ENCODE peak calls at places on chromosomes 7 and 10, in four cellular contexts. W is psoas muscle, T is BE2C, C is NT2/D1. Q is an unnamed sample. For H3K4me1, the result is how much of the 10 kb centered on the place peaks cover.

GRCh38 chr7:154437238-154437637 is 385.0 kb downstream of the DPP6 start:
- DNase-seq in W (no peak), T (no peak), C (no peak), Q (no peak)

GRCh38 chr10:133461841-133462240 is 8.1 kb downstream of the SCART1 start:
- DNase-seq in W (no peak), T (no peak), C (no peak), Q (no peak)

GRCh38 chr10:74244097-74244685 is 93.2 kb downstream of the ADK start:
- DNase-seq in W (no peak), T (peak), C (peak), Q (peak)

GRCh38 chr10:124706462-124706857 is 37.7 kb downstream of the FAM53B start:
- DNase-seq in W (no peak), T (no peak), C (no peak), Q (no peak)

GRCh38 chr7:157684157-157684595 is 347.4 kb downstream of the DNAJB6 start:
- DNase-seq in W (no peak), T (no peak), C (peak), Q (no peak)

GRCh38 chr7:7051221-7051877 is 131.0 kb upstream of the C1GALT1 start:
- DNase-seq in W (no peak), T (no peak), C (no peak), Q (no peak)

GRCh38 chr7:77757589-77757988 is 40.6 kb downstream of the TMEM60 start:
- DNase-seq in W (no peak), T (no peak), C (no peak), Q (no peak)

GRCh38 chr7:24715661-24716479 is 41.4 kb downstream of the GSDME start:
- DNase-seq in W (no peak), T (peak), C (peak), Q (no peak)

GRCh38 chr7:6448943-6449543 is 1.3 kb upstream of the DAGLB start:
- DNase-seq in W (no peak), T (no peak), C (no peak), Q (no peak)

GRCh38 chr10:101848894-101849351 is 5.3 kb upstream of the KCNIP2 start:
- DNase-seq in W (no peak), T (no peak), C (no peak), Q (no peak)

GRCh38 chr7:131057015-131057518 is 270.6 kb upstream of the MKLN1 start:
- DNase-seq in W (no peak), T (no peak), C (no peak), Q (peak)

GRCh38 chr7:137390076-137390475 is 46.5 kb upstream of the PTN start:
- DNase-seq in W (no peak), T (no peak), C (no peak), Q (no peak)

GRCh38 chr10:99917963-99918825 is 91.6 kb downstream of the DNMBP start:
- DNase-seq in W (peak), T (peak), C (peak), Q (no peak)

GRCh38 chr7:143405671-143406352 is 2.8 kb downstream of the EPHA1 start:
- DNase-seq in W (no peak), T (no peak), C (peak), Q (no peak)

GRCh38 chr7:18874875-18875274 is 242.6 kb downstream of the TWIST1 start:
- DNase-seq in W (no peak), T (no peak), C (no peak), Q (no peak)

GRCh38 chr7:45185028-45185863 is 27.7 kb downstream of the RAMP3 start:
- DNase-seq in W (no peak), T (no peak), C (no peak), Q (no peak)

GRCh38 chr10:4894335-4894734 is 68.3 kb downstream of the AKR1E2 start:
- DNase-seq in W (no peak), T (no peak), C (no peak), Q (no peak)

GRCh38 chr7:47568569-47568968 is 13.3 kb downstream of the TNS3 start:
- DNase-seq in W (peak), T (no peak), C (no peak), Q (no peak)

GRCh38 chr10:15325243-15326002 is 45.7 kb downstream of the FAM171A1 start:
- DNase-seq in W (peak), T (no peak), C (no peak), Q (no peak)

GRCh38 chr10:12130237-12130872 is 878 bp downstream of the SEC61A2 start:
- DNase-seq in W (no peak), T (peak), C (peak), Q (peak)

GRCh38 chr7:100119701-100120517 is 475 bp downstream of the CNPY4 start:
- DNase-seq in W (peak), T (peak), C (no peak), Q (peak)

GRCh38 chr7:116588225-116588624 is 63.4 kb downstream of the CAV1 start:
- DNase-seq in W (no peak), T (no peak), C (no peak), Q (no peak)

GRCh38 chr10:84845628-84846261 is 517.4 kb downstream of the CCSER2 start:
- DNase-seq in W (no peak), T (peak), C (no peak), Q (no peak)

GRCh38 chr7:137996386-137996851 is 5.5 kb downstream of the CREB3L2 start:
- DNase-seq in W (peak), T (peak), C (no peak), Q (no peak)

GRCh38 chr7:4216016-4216415 is 466.1 kb upstream of the FOXK1 start:
- DNase-seq in W (no peak), T (no peak), C (no peak), Q (no peak)

GRCh38 chr10:85778074-85778473 is 588.5 kb downstream of the GRID1 start:
- DNase-seq in W (no peak), T (no peak), C (no peak), Q (no peak)

GRCh38 chr10:6035926-6036575 is 26.1 kb downstream of the IL2RA start:
- DNase-seq in W (no peak), T (no peak), C (no peak), Q (no peak)

GRCh38 chr10:126433351-126433750 is 45.1 kb upstream of the ADAM12 start:
- DNase-seq in W (no peak), T (no peak), C (no peak), Q (no peak)

GRCh38 chr10:51371725-51372124 is 297.4 kb downstream of the PRKG1 start:
- DNase-seq in W (no peak), T (no peak), C (no peak), Q (no peak)

DNA sequence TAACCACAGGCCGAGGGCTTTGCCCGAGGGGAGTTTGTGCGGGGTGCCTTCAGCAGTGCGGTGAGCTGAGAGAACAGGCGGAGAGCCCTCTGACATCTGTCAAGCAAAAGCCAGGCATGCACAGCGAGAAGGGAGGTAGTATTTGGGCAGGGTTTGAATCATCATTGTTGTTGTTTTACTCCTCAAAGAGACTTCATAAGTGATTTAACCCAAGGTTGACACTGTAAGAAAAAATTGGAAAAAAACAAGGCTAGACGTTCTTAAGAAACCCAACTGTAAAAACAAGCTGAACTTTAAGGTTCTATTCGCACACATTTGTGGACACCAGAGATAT is 1.3 kb downstream of the ADAM22 start:
- DNase-seq in W (no peak), T (no peak), C (no peak), Q (no peak)
- H3K4me3 ChIP-seq in W (peak), T (peak), C (peak), Q (peak)

DNA sequence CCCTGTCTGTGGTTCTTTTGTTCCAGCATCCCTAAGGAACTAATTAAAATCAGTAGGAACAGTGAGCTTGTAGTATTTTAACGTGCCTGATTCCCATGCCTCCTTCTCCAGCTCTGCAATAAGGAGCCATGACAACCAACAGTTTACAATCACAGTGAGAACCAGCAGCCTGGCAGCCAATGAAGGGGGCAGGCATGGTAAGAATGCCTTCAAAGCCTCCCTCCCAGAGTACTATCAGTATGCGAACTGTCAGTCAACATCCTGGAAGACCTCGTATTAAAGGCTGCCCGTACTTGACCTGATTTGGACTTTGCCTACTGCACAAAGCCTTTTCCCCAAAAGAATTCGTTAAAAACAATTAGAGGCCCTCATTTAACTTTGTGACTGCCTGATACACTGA is 7.7 kb downstream of the ZPBP start:
- DNase-seq in W (no peak), T (no peak), C (peak), Q (no peak)
- H3K4me1 ChIP-seq in W (under half), T (under half), C (under half), Q (under half)

GRCh38 chr7:2350055-2350454 is 4.6 kb upstream of the EIF3B start:
- DNase-seq in W (no peak), T (no peak), C (no peak), Q (no peak)
- H3K4me3 ChIP-seq in W (no peak), T (no peak), C (no peak), Q (no peak)

GRCh38 chr10:31345886-31346285 is 26.9 kb downstream of the ZEB1 start:
- DNase-seq in W (no peak), T (no peak), C (no peak), Q (no peak)

GRCh38 chr10:31346953-31347352 is 27.9 kb downstream of the ZEB1 start:
- DNase-seq in W (no peak), T (no peak), C (no peak), Q (no peak)

GRCh38 chr10:31350891-31351290 is 31.9 kb downstream of the ZEB1 start:
- DNase-seq in W (no peak), T (no peak), C (peak), Q (no peak)

GRCh38 chr10:31343551-31343950 is 24.5 kb downstream of the ZEB1 start:
- DNase-seq in W (no peak), T (no peak), C (no peak), Q (no peak)

DNA sequence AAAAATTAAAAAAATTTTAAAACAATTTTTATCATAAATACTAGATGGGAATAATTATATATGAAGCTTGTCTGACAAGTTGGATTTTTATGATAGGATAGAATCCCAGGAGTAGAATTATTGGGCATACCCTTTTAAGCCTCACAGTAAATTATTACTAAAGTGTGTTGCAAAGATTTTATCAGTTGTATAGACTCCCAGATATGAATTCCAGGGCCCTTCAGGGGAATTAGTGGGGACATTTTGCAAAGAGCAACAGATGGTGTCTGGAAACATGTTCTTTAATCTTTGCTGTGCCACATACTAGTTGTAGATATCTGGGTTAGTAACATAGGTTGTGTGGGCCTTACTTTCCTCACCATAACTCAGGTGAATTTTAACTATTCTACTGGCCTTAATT is 28.7 kb downstream of the ZEB1 start:
- DNase-seq in W (no peak), T (no peak), C (no peak), Q (no peak)
- H3K4me1 ChIP-seq in W (half or more), T (under half), C (under half), Q (half or more)

GRCh38 chr10:79124066-79124465 is 55.3 kb downstream of the ZMIZ1 start:
- DNase-seq in W (no peak), T (no peak), C (no peak), Q (no peak)
- H3K4me3 ChIP-seq in W (no peak), T (no peak), C (no peak), Q (no peak)

DNA sequence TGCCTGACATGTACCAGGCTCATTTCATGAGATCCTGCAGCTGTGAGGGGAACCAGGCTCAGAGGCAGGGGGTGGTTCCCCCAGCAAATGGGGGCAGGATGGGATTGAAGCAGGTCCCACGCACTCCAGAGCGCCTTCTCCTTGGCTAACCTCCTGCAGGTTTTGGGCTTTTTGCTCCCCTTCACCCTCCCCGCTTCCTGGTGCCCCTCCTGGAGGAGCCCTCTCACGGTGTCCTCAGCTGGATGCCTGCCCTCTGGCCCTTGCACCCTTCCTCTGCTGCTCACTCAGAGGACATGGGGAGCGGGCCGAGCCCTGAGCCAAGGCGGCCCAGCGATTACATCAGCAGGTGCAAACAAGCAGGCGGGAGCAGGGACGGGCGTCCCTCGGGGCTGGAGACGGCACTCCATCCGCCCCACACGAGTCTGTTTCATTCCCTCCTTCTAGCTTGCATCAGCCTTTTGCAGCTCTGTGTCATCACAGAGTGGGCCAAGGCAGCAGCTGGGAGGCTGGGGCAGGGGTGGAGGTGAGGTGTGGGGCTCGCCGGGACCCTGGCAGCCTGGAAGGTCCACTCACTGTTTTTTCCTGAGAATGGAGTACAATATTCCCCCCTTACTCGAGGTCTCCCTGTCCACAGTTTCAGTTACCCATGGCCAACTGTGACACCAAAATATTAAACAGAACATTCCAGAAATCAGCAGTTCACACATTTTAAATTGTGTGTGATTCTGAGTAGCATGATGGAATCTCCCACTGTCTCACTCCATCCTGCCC is 52.7 kb upstream of the SLC29A3 start:
- DNase-seq in W (peak), T (peak), C (no peak), Q (no peak)
- H3K4me1 ChIP-seq in W (half or more), T (half or more), C (under half), Q (under half)

DNA sequence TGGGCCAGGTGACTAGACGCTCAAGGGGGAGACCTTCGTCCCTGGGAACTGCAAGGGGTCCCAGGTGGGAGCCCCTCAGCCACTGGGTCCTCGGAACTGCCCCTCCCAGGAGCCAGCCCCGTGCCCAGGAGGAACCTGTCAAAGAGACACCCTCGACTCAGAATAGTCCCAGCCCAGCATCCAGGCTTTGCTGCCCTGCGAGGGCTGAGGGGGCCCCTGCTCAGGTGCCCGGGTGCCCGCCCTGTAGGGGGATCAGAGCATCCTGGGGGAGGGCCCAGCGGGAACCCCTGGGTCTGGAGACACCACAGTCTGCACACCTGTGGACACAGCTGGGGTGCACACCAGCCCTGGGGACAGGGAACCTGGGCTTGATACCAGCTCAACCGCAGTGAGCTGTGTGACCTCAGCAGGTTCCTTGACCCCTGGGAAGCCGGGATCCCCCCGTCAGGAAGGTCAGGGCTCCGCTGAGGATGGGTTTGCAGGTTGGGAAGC is 394 bp downstream of the ELN start:
- DNase-seq in W (no peak), T (no peak), C (no peak), Q (no peak)
- H3K4me3 ChIP-seq in W (peak), T (peak), C (no peak), Q (no peak)

GRCh38 chr7:108294595-108294994 is 161.6 kb downstream of the NRCAM start:
- DNase-seq in W (no peak), T (peak), C (no peak), Q (no peak)
- H3K4me1 ChIP-seq in W (under half), T (half or more), C (under half), Q (under half)

GRCh38 chr7:111091623-111092370 is 870 bp downstream of the LRRN3 start:
- DNase-seq in W (no peak), T (peak), C (no peak), Q (no peak)
- H3K4me3 ChIP-seq in W (peak), T (peak), C (no peak), Q (no peak)

Q was measured in CD4-positive, alpha-beta memory T cell.